ENCODE peak calls at places on chromosome 12, in eight cellular contexts. V, E, O, P, G, J, M and Z are unnamed samples.

GRCh38 chr12:65232490-65233077 is 45.9 kb upstream of the MSRB3 start:
- DNase-seq in G (peak; percentile 38), V (no peak), E (no peak), O (peak; percentile 22), M (no peak), P (no peak), J (no peak), Z (peak; percentile 38)

GRCh38 chr12:15364221-15365170 is 42.2 kb downstream of the PTPRO start:
- DNase-seq in E (no peak), M (no peak), J (no peak), V (no peak), O (no peak), G (no peak), P (no peak), Z (no peak)

GRCh38 chr12:38160318-38161122 is 156.1 kb upstream of the ALG10B start:
- DNase-seq in P (no peak), M (no peak), J (no peak), E (no peak), O (no peak), V (peak; percentile 77), G (no peak), Z (no peak)

GRCh38 chr12:14981049-14981448 is 8.2 kb downstream of the PDE6H start:
- DNase-seq in E (no peak), P (no peak), J (no peak), G (no peak), V (no peak), O (no peak), M (peak; percentile 33), Z (no peak)

GRCh38 chr12:127205781-127206535 is 1061.0 kb upstream of the TMEM132C start:
- DNase-seq in V (no peak), O (no peak), E (no peak), J (no peak), M (no peak), P (no peak), G (no peak), Z (no peak)

GRCh38 chr12:2118061-2118460 is 65.3 kb downstream of the CACNA1C start:
- DNase-seq in E (no peak), V (no peak), P (no peak), O (no peak), M (no peak), G (no peak), J (no peak), Z (no peak)

GRCh38 chr12:32650508-32650907 is 28.6 kb upstream of the DNM1L start:
- DNase-seq in M (no peak), O (no peak), V (no peak), P (no peak), J (no peak), E (no peak), G (no peak), Z (no peak)

GRCh38 chr12:42660968-42661937 is 71.7 kb upstream of the PRICKLE1 start:
- DNase-seq in E (no peak), V (no peak), J (no peak), M (no peak), O (no peak), G (no peak), P (no peak), Z (no peak)

GRCh38 chr12:46402861-46403731 is 30.5 kb upstream of the SLC38A2 start:
- DNase-seq in G (peak; percentile 69), E (no peak), V (no peak), J (no peak), P (no peak), M (no peak), O (no peak), Z (no peak)

GRCh38 chr12:619346-619745 is 43.9 kb downstream of the NINJ2 start:
- DNase-seq in P (no peak), J (no peak), V (peak; percentile 72), O (no peak), M (no peak), E (no peak), G (no peak), Z (no peak)

GRCh38 chr12:96719671-96720362 is 187.2 kb upstream of the NEDD1 start:
- DNase-seq in M (no peak), J (no peak), E (no peak), O (no peak), V (no peak), P (peak; percentile 9), G (peak; percentile 40), Z (peak; percentile 50)

GRCh38 chr12:9365296-9365695 is 157.1 kb upstream of the PZP start:
- DNase-seq in P (no peak), J (no peak), M (no peak), G (peak; percentile 19), O (no peak), E (no peak), V (no peak), Z (no peak)

GRCh38 chr12:131860472-131861260 is 32.5 kb downstream of the MMP17 start:
- DNase-seq in G (peak; percentile 57), P (peak; percentile 21), V (peak; percentile 91), O (peak; percentile 99), M (no peak), E (peak; percentile 49), J (no peak), Z (peak; percentile 81)

GRCh38 chr12:32894566-32894965 is 2.0 kb downstream of the PKP2 start:
- DNase-seq in O (no peak), J (no peak), V (no peak), G (no peak), M (no peak), P (no peak), E (no peak), Z (no peak)

GRCh38 chr12:56120158-56120846 is 2.2 kb downstream of the ZC3H10 start:
- DNase-seq in G (peak; percentile 24), J (no peak), O (no peak), E (no peak), V (no peak), P (no peak), M (peak; percentile 57), Z (no peak)

GRCh38 chr12:28955921-28956320 is 193.2 kb upstream of the FAR2 start:
- DNase-seq in G (no peak), J (no peak), V (no peak), P (no peak), M (no peak), O (no peak), E (no peak), Z (no peak)

GRCh38 chr12:42450248-42450647 is 124.3 kb downstream of the PPHLN1 start:
- DNase-seq in J (no peak), O (no peak), G (peak; percentile 46), P (no peak), E (no peak), V (no peak), M (peak; percentile 25), Z (no peak)

GRCh38 chr12:63915105-63915830 is 70.8 kb downstream of the SRGAP1 start:
- DNase-seq in P (no peak), J (no peak), V (no peak), O (peak; percentile 85), M (peak; percentile 17), G (peak; percentile 71), E (no peak), Z (no peak)

GRCh38 chr12:56261503-56262230 is 3.5 kb upstream of the ANKRD52 start:
- DNase-seq in E (no peak), M (no peak), V (no peak), J (no peak), P (peak; percentile 38), G (peak; percentile 71), O (peak; percentile 95), Z (peak; percentile 64)

GRCh38 chr12:50403001-50403440 is 2.3 kb downstream of the LARP4 start:
- DNase-seq in J (no peak), G (no peak), V (no peak), O (no peak), M (no peak), P (no peak), E (no peak), Z (no peak)

GRCh38 chr12:50400638-50401382 is at the start of gene LARP4:
- DNase-seq in J (peak; percentile 90), P (peak; percentile 94), V (peak; percentile 98), M (peak; percentile 96), G (peak; percentile 92), O (peak; percentile 97), E (peak; percentile 90), Z (peak; percentile 98)

GRCh38 chr12:50400104-50400637 is 514 bp upstream of the LARP4 start:
- DNase-seq in V (no peak), J (no peak), M (no peak), P (no peak), G (no peak), E (no peak), O (no peak), Z (peak; percentile 36)

GRCh38 chr12:50402270-50403000 is 1.8 kb downstream of the LARP4 start:
- DNase-seq in M (no peak), P (no peak), V (peak; percentile 21), G (no peak), O (no peak), E (no peak), J (no peak), Z (peak; percentile 15)

GRCh38 chr12:50401383-50402155 is 884 bp downstream of the LARP4 start:
- DNase-seq in G (peak; percentile 51), V (peak; percentile 82), M (peak; percentile 61), O (peak; percentile 22), E (no peak), J (peak; percentile 24), P (peak; percentile 13), Z (peak; percentile 74)
- TF ChIP-seq POLR2A in G (no peak), V (no peak), M (no peak), O (no peak), E (no peak), J (no peak), P (no peak), Z (no peak)

DNA sequence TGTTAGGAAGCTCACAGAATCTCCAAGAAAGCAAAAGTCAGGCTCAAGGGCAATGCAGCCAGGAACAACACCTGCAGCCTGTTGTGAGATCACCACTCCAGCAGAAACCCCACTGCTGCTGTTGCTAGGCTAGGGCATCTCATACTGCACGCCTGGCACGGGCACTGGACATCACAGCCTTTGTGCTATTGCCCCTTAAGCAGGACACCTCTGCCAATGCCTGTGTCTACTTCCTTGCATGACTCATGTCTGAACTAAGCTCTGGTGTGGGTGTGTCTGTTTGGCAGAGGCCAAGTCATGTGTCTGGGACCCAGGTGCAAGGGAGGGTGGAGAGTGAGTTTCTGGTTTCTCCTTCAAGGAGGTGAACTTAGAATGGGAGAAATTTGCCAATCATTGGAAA is 10.0 kb upstream of the DDX47 start:
- DNase-seq in G (peak; percentile 86), J (peak; percentile 71), E (peak; percentile 87), P (peak; percentile 85), O (peak; percentile 98), V (peak; percentile 91), M (peak; percentile 79), Z (peak; percentile 79)
- TF ChIP-seq POLR2A in G (peak; percentile 24), J (no peak), E (no peak), P (peak; percentile 51), O (peak; percentile 37), V (no peak), M (no peak), Z (no peak)

DNA sequence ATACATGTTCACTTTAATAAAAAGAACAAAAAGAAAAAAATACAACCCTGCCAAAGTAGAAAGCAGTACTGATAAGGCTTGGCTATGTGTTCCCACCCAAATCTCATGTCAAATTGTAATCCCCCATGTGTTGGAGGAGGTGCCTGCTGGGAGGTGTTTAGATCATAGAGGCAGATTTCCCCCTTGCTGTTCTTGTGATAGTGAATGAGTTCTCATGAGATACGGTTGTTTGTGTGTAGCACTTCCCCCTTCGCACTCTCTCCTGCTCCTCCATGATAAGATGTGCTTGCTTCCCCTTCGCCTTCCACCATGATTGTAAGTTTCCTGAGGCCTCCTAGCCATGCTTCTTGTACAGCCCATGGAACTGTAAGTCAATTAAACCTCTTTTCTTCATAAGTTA is 59.9 kb downstream of the USP15 start:
- DNase-seq in P (no peak), M (no peak), J (no peak), G (no peak), O (no peak), E (no peak), V (no peak), Z (peak; percentile 91)
- TF ChIP-seq POLR2A in P (no peak), M (no peak), J (no peak), G (no peak), O (no peak), E (no peak), V (no peak), Z (no peak)

GRCh38 chr12:27593266-27593665 is 69.3 kb downstream of the PPFIBP1 start:
- DNase-seq in P (no peak), V (no peak), O (no peak), M (no peak), E (no peak), J (no peak), G (no peak), Z (no peak)
- TF ChIP-seq POLR2A in P (no peak), V (no peak), O (no peak), M (no peak), E (no peak), J (no peak), G (no peak), Z (no peak)